ENCODE peak calls at places on chromosome X, in four cellular contexts. W is foreskin fibroblast, A is T-helper 1 cell, B is NCI-H2029. E is an unnamed sample.
A peak's percentile ranks its signal among the peaks of the same experiment; 100 is the strongest.

GRCh38 chrX:134794692-134795091 is 136.4 kb upstream of the PLAC1 start:
- DNase-seq in W (peak; percentile 32), A (no peak), B (no peak), E (no peak)

GRCh38 chrX:53716328-53717088 is 30.0 kb upstream of the HUWE1 start:
- DNase-seq in W (peak; percentile 35), A (peak; percentile 90), B (no peak), E (no peak)

GRCh38 chrX:18537068-18537467 is 111.7 kb downstream of the CDKL5 start:
- DNase-seq in W (no peak), A (no peak), B (no peak), E (no peak)

GRCh38 chrX:21503593-21503992 is 129.4 kb downstream of the CNKSR2 start:
- DNase-seq in W (no peak), A (no peak), B (no peak), E (no peak)

GRCh38 chrX:51215266-51215665 is 117.4 kb upstream of the NUDT10 start:
- DNase-seq in W (no peak), A (no peak), B (no peak), E (no peak)

GRCh38 chrX:12497832-12498591 is 293.2 kb upstream of the PRPS2 start:
- DNase-seq in W (no peak), A (no peak), B (no peak), E (no peak)

GRCh38 chrX:16573781-16574180 is 76.2 kb upstream of the S100G start:
- DNase-seq in W (peak; percentile 70), A (no peak), B (no peak), E (peak; percentile 8)

GRCh38 chrX:106780664-106781377 is 21.7 kb upstream of the TBC1D8B start:
- DNase-seq in W (no peak), A (no peak), B (no peak), E (no peak)

GRCh38 chrX:129600981-129601424 is 53.8 kb downstream of the APLN start:
- DNase-seq in W (peak; percentile 61), A (peak; percentile 23), B (peak; percentile 3), E (no peak)

GRCh38 chrX:30141966-30142365 is 73.4 kb upstream of the MAGEB2 start:
- DNase-seq in W (peak; percentile 7), A (peak; percentile 11), B (peak; percentile 2), E (no peak)

GRCh38 chrX:74449937-74450330 is 28.6 kb downstream of the SLC16A2 start:
- DNase-seq in W (peak; percentile 84), A (no peak), B (no peak), E (peak; percentile 49)

GRCh38 chrX:134476284-134476683 is 16.3 kb downstream of the HPRT1 start:
- DNase-seq in W (no peak), A (no peak), B (no peak), E (no peak)

GRCh38 chrX:108090474-108091265 is 672 bp downstream of the PSMD10 start:
- DNase-seq in W (peak; percentile 38), A (no peak), B (no peak), E (peak; percentile 23)

GRCh38 chrX:109475174-109475891 is 6.6 kb downstream of the GUCY2F start:
- DNase-seq in W (peak; percentile 74), A (no peak), B (no peak), E (no peak)

GRCh38 chrX:119235872-119236598 is at the start of gene PGRMC1:
- DNase-seq in W (peak; percentile 90), A (peak; percentile 85), B (peak; percentile 30), E (no peak)

GRCh38 chrX:132023896-132024386 is 839 bp downstream of the STK26 start:
- DNase-seq in W (peak; percentile 8), A (peak; percentile 69), B (no peak), E (no peak)

GRCh38 chrX:27336466-27337091 is 126.6 kb downstream of the PPP4R3C start:
- DNase-seq in W (peak; percentile 1), A (peak; percentile 10), B (no peak), E (no peak)

GRCh38 chrX:50495616-50496015 is 25.0 kb upstream of the DGKK start:
- DNase-seq in W (no peak), A (no peak), B (no peak), E (no peak)

GRCh38 chrX:139559383-139560042 is 29.0 kb downstream of the F9 start:
- DNase-seq in W (peak; percentile 17), A (peak; percentile 26), B (peak; percentile 25), E (peak; percentile 17)

GRCh38 chrX:16771483-16772398 is 14.5 kb upstream of the TXLNG start:
- DNase-seq in W (peak; percentile 52), A (no peak), B (no peak), E (no peak)